ENCODE peak calls at places on chromosomes 7 and 10, in four cellular contexts. R is fibroblast of pulmonary artery, F is Panc1, N is upper lobe of right lung. H is an unnamed sample.
A peak's percentile ranks its signal among the peaks of the same experiment; 100 is the strongest.

GRCh38 chr10:77037735-77038411 is 599.7 kb downstream of the KCNMA1 start:
- DNase-seq in R (no peak), F (no peak), N (no peak), H (no peak)

GRCh38 chr10:117635851-117636250 is 93.3 kb downstream of the EMX2 start:
- DNase-seq in R (no peak), F (no peak), N (no peak), H (no peak)

GRCh38 chr7:26513948-26514347 is 222.3 kb downstream of the SNX10 start:
- DNase-seq in R (no peak), F (no peak), N (no peak), H (no peak)

GRCh38 chr10:117535045-117535751 is 7.3 kb upstream of the EMX2 start:
- DNase-seq in R (no peak), F (no peak), N (no peak), H (no peak)

GRCh38 chr7:17844514-17845196 is 95.6 kb downstream of the SNX13 start:
- DNase-seq in R (peak; percentile 12), F (no peak), N (no peak), H (no peak)

GRCh38 chr10:131961777-131962450 is 19.8 kb downstream of the BNIP3 start:
- DNase-seq in R (no peak), F (no peak), N (peak; percentile 62), H (no peak)

GRCh38 chr10:78502208-78502943 is 468.7 kb downstream of the RPS24 start:
- DNase-seq in R (peak; percentile 35), F (no peak), N (no peak), H (no peak)

GRCh38 chr7:75798770-75799169 is 14.8 kb downstream of the CCL24 start:
- DNase-seq in R (no peak), F (no peak), N (no peak), H (no peak)

GRCh38 chr7:18890885-18891621 is 226.4 kb downstream of the TWIST1 start:
- DNase-seq in R (no peak), F (no peak), N (no peak), H (no peak)

GRCh38 chr10:18797286-18797685 is 138.1 kb downstream of the ARL5B start:
- DNase-seq in R (no peak), F (no peak), N (no peak), H (no peak)

GRCh38 chr7:49255061-49255460 is 330.7 kb downstream of the CDC14C start:
- DNase-seq in R (no peak), F (peak; percentile 15), N (no peak), H (no peak)

GRCh38 chr7:101129603-101130117 is 2.8 kb downstream of the SERPINE1 start:
- DNase-seq in R (peak; percentile 65), F (no peak), N (no peak), H (no peak)

GRCh38 chr10:23343591-23344225 is 889 bp downstream of the C10orf67 start:
- DNase-seq in R (peak; percentile 49), F (no peak), N (peak; percentile 85), H (no peak)

GRCh38 chr10:80159166-80159888 is 26.8 kb downstream of the PLAC9 start:
- DNase-seq in R (no peak), F (no peak), N (no peak), H (no peak)

GRCh38 chr10:21528452-21529235 is 3.2 kb upstream of the SKIDA1 start:
- DNase-seq in R (no peak), F (no peak), N (no peak), H (no peak)

GRCh38 chr10:11036424-11037011 is 18.8 kb downstream of the CELF2 start:
- DNase-seq in R (peak; percentile 83), F (peak; percentile 15), N (no peak), H (no peak)

GRCh38 chr7:64872351-64872750 is 30.7 kb upstream of the ZNF273 start:
- DNase-seq in R (no peak), F (no peak), N (peak; percentile 50), H (no peak)

GRCh38 chr10:10869592-10869991 is 148.1 kb upstream of the CELF2 start:
- DNase-seq in R (peak; percentile 56), F (no peak), N (no peak), H (no peak)

GRCh38 chr10:79129361-79129997 is 60.7 kb downstream of the ZMIZ1 start:
- DNase-seq in R (no peak), F (no peak), N (no peak), H (peak; percentile 38)

GRCh38 chr7:45884136-45884535 is 4.2 kb upstream of the IGFBP1 start:
- DNase-seq in R (no peak), F (no peak), N (no peak), H (no peak)

GRCh38 chr7:137484326-137484725 is 140.8 kb upstream of the PTN start:
- DNase-seq in R (no peak), F (no peak), N (no peak), H (no peak)

GRCh38 chr10:33211123-33211878 is 123.2 kb downstream of the NRP1 start:
- DNase-seq in R (peak; percentile 91), F (no peak), N (no peak), H (no peak)

DNA sequence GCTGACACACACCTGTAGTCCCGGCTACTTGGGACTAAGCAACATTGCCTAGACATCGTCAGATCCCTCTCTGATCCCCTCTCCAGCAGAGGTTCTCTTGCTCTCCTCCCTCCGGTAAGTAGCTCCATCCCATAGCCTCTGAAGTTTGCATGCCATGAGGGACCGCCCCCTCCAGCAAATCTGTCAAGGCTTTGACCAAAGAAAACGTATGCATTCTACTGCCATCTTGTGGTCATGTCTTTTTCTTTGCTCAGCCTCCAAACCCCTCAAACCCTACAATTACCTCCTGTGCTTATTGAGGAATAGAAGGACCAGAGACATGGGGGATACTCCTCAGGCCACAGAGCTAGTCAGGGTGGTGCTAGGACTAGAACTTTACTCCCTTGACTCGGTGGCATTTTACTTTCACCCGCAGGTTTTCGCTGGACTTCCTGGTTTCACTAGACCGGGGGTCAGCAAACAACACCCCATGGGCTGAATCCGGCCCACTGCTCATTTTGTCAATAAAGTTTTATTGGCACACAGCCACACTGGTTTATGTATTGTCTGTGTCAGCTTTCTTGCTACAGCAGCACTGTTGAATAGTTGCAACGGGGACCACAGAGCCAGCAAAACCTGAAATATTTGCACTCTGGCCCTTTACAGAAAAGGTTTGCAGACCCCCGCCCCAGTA is 202.6 kb upstream of the FOXK1 start:
- DNase-seq in R (peak; percentile 66), F (peak; percentile 18), N (no peak), H (peak; percentile 42)
- TF ChIP-seq CTCF in R (peak; percentile 39), F (peak; percentile 84), N (peak; percentile 39), H (peak; percentile 45)

GRCh38 chr7:40204581-40204980 is 69.8 kb downstream of the SUGCT start:
- DNase-seq in R (no peak), F (no peak), N (no peak), H (no peak)

GRCh38 chr7:40202851-40203250 is 68.0 kb downstream of the SUGCT start:
- DNase-seq in R (no peak), F (no peak), N (no peak), H (no peak)

GRCh38 chr7:40211291-40212003 is 76.6 kb downstream of the SUGCT start:
- DNase-seq in R (peak; percentile 64), F (no peak), N (no peak), H (no peak)

GRCh38 chr7:40200791-40201190 is 66.0 kb downstream of the SUGCT start:
- DNase-seq in R (peak; percentile 90), F (no peak), N (no peak), H (no peak)

GRCh38 chr7:40205992-40206391 is 71.2 kb downstream of the SUGCT start:
- DNase-seq in R (no peak), F (no peak), N (no peak), H (no peak)
- H3K4me3 ChIP-seq in R (no peak overlapping the region), F (no peak overlapping the region), N (no peak overlapping the region), H (no peak overlapping the region)

DNA sequence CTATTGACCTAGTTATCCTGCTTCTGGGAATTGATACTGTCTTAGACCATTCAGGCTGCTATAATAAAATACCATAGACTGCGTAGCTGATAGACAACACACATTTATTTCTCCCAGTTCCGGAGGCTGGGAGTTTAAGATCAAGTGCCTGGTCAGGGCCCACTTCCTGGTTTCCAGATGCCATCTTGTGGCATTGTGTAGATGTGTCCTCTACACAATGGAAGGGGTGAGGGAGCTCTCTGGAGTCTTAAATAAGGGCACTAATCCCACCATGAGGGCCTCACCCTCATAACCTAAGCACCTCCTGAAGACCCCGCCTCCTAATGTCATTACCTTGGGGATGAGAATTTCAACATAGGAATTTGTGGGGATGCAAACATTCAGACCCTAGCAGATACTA is 62.4 kb downstream of the SLC35B4 start:
- DNase-seq in R (peak; percentile 3), F (no peak), N (no peak), H (no peak)
- TF ChIP-seq CTCF in R (no peak), F (peak; percentile 48), N (peak; percentile 26), H (no peak)

GRCh38 chr7:95469850-95470249 is 15.9 kb upstream of the ASB4 start:
- DNase-seq in R (no peak), F (no peak), N (no peak), H (no peak)
- H3K4me3 ChIP-seq in R (no peak overlapping the region), F (no peak overlapping the region), N (no peak overlapping the region), H (no peak overlapping the region)

H was measured in HL-60.